ENCODE peak calls at places on chromosomes 1 and 21, in four cellular contexts. X, B, I and A are unnamed samples.

GRCh38 chr1:244862354-244862698 is 2.0 kb downstream of the HNRNPU start:
- DNase-seq in I (no peak), X (no peak), B (no peak), A (no peak)

GRCh38 chr1:12615166-12615915 is 2.7 kb downstream of the DHRS3 start:
- DNase-seq in X (no peak), B (no peak), I (no peak), A (no peak)

GRCh38 chr1:89068291-89068690 is 3.3 kb upstream of the GBP1 start:
- DNase-seq in I (no peak), X (no peak), B (no peak), A (no peak)

GRCh38 chr1:200359610-200360163 is 50.1 kb downstream of the ZNF281 start:
- DNase-seq in X (no peak), I (no peak), B (no peak), A (no peak)

GRCh38 chr1:230986976-230987375 is 8.1 kb downstream of the ARV1 start:
- DNase-seq in I (no peak), X (no peak), B (no peak), A (no peak)

GRCh38 chr1:50930193-50930592 is 29.9 kb downstream of the FAF1 start:
- DNase-seq in B (no peak), I (no peak), X (no peak), A (peak; percentile 34)

GRCh38 chr21:46397211-46397905 is 61.3 kb upstream of the DIP2A start:
- DNase-seq in I (no peak), X (no peak), B (no peak), A (no peak)

GRCh38 chr1:55400560-55400959 is 185.4 kb upstream of the USP24 start:
- DNase-seq in I (peak; percentile 34), B (no peak), X (no peak), A (no peak)

GRCh38 chr1:31497601-31498000 is 78.7 kb upstream of the TINAGL1 start:
- DNase-seq in I (no peak), B (no peak), X (no peak), A (no peak)

GRCh38 chr1:99645699-99646531 is at the start of gene PALMD:
- DNase-seq in I (peak; percentile 44), X (peak; percentile 61), B (peak; percentile 49), A (no peak)

GRCh38 chr1:161910516-161911077 is 113.1 kb downstream of the OLFML2B start:
- DNase-seq in B (no peak), I (no peak), X (no peak), A (no peak)

GRCh38 chr21:42411197-42411869 is 7.6 kb downstream of the UBASH3A start:
- DNase-seq in X (peak; percentile 32), B (peak; percentile 66), I (peak; percentile 47), A (no peak)

GRCh38 chr1:32138965-32139364 is 31.1 kb downstream of the KPNA6 start:
- DNase-seq in B (no peak), I (no peak), X (peak; percentile 57), A (no peak)

GRCh38 chr1:168918860-168919741 is 187.4 kb upstream of the ATP1B1 start:
- DNase-seq in X (peak; percentile 44), I (no peak), B (no peak), A (no peak)

GRCh38 chr1:50705699-50706098 is 254.4 kb downstream of the FAF1 start:
- DNase-seq in X (no peak), B (no peak), I (no peak), A (no peak)

GRCh38 chr1:159068877-159069276 is 7.7 kb downstream of the AIM2 start:
- DNase-seq in I (no peak), X (no peak), B (no peak), A (no peak)

DNA sequence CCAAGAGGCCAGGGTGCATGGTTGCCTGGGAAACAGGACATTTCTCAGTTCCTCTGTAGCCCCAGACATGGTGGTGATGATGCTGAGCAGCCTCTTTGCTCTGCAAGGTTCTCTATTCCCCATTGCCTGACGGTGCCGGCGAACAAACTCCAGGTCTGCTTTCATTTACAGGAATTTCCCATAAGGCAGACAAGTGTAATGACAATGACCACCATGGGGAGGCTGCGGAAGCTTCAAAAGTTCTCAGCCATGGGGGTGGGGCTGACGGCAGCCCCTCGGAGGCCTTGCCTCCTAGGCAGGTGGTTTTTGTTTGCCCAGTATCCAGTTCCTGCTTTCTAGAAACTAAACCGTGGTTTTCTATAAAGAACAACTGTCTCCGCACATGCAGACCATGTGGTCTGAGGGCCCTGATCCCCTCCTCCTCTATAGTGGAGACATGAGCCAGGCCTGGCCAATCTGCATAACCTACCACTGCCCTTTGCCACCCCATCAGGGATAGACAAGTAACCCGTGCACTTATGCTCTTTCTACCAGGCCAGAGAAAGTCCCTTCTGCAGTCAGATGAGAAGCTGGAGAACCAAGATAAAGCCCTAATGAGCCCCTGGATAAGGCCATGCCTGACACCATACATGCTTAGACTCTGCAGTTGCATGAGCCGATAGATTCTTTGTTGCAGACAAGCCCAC is 54.0 kb downstream of the LDLRAD2 start:
- DNase-seq in B (peak; percentile 83), I (peak; percentile 58), X (peak; percentile 48), A (peak; percentile 64)
- TF ChIP-seq NFIC in B (peak; percentile 43), I (no peak), X (no peak), A (peak; percentile 66)

DNA sequence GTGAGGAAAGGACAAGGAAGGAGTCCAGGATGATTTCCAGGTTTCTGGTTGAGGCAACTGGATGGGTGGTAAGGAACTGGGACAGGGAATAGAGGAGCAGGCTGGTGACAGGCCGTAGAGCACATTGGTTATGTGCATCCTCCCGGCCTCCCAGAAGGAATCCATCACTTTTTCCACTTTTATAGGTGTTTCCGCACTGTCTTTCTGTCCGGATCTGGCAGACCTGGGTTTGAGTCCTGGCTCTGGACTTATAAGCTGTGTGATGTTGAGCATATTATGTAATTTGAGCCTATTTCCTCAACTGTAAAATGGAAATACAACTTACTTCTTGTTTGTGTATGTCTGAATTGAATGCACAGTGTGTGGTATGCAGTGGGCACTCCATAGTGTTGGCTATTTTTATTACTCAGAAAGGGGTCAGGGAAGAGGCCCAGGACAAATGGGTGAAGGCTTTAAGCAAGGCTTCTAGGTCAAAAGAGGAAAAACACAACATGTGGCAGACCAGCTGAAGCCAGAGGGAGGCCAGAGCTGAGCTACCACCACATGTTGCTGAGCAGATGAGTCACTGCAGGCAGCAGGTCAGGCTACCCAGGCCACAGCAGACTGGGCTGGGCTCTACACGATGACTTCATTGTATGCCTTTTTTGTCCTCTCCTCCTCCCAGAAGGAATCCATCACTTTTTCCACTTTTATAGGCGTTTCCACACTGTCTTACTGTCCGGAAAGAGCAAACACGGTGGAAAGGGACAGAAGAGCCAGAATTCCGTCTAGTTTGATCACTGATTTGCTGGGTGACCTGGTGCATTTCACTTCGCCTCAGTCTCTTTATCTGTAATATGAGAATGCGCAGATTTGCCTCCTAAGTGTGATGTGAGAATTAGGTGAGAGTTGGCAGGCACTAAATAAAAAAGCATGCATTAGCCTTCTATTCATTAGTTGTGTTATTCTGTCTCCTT is 791 bp upstream of the MAST2 start:
- DNase-seq in B (peak; percentile 89), X (peak; percentile 84), I (peak; percentile 81), A (no peak)
- TF ChIP-seq NFIC in B (peak; percentile 15), X (no peak), I (no peak), A (no peak)

DNA sequence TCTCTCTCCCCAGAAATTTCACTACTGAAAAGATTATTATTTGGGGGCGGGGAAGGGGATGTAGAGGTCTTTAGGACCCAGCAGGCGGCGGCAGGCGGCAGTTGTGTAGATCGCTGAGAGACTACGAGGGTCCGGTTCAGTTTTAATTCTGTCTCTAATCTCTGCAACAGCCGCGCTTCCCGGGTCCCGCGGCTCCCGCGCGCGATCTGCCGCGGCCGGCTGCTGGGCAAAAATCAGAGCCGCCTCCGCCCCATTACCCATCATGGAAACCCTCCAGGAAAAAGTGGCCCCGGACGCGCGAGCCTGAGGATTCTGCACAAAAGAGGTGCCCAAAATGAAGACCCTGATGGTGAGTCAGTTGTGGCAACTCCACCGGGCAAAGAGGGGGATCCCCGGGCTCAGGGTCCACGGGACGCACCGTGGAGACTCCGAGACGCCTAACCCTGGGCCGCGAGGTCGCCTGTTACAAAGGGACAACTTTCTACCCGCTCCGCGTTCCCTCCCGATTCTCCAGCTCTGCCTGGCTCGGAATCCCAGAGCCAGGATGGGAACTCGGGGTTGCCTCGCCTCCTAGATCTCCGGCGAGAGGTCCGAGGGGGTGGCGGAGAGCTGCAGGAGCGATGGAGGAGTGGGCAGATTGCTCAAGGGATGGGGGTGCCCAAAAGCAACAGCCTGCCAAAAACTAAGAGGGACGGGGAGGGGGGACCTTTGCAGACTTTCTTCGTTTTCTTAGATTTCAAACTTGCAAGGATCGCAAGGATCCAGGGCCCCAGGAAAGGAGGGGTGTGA is at the start of gene ST6GALNAC5:
- DNase-seq in I (peak; percentile 81), B (no peak), X (no peak), A (no peak)
- TF ChIP-seq NFIC in I (no peak), B (no peak), X (no peak), A (no peak)

GRCh38 chr21:31987696-31988095 is 114.9 kb downstream of the HUNK start:
- DNase-seq in I (no peak), B (no peak), X (no peak), A (no peak)
- TF ChIP-seq NFIC in I (no peak), B (no peak), X (no peak), A (no peak)

GRCh38 chr1:101004061-101004460 is 21.5 kb downstream of the DPH5 start:
- DNase-seq in I (no peak), B (no peak), X (peak; percentile 96), A (no peak)
- TF ChIP-seq NFIC in I (no peak), B (no peak), X (peak; percentile 85), A (no peak)

GRCh38 chr1:246792603-246793002 is 68.4 kb downstream of the SCCPDH start:
- DNase-seq in I (no peak), B (no peak), X (no peak), A (no peak)

GRCh38 chr1:246795094-246795671 is 71.0 kb downstream of the SCCPDH start:
- DNase-seq in I (no peak), X (no peak), B (no peak), A (no peak)

GRCh38 chr1:246795906-246796694 is 71.9 kb downstream of the SCCPDH start:
- DNase-seq in X (no peak), B (no peak), I (no peak), A (no peak)

GRCh38 chr1:246793331-246793890 is 69.2 kb downstream of the SCCPDH start:
- DNase-seq in B (no peak), I (no peak), X (no peak), A (no peak)

GRCh38 chr1:246794261-246795093 is 70.3 kb downstream of the SCCPDH start:
- DNase-seq in X (no peak), I (peak; percentile 56), B (no peak), A (no peak)
- TF ChIP-seq NFIC in X (no peak), I (no peak), B (no peak), A (no peak)